ENCODE peak calls at places on chromosomes 13 and 19, in ten cellular contexts. One of them, this sample, is unnamed. For H3K4me1, the result is how much of the 10 kb centered on the place peaks cover.

GRCh38 chr13:113897161-113897560 is 33.3 kb upstream of the GAS6 start:
- DNase-seq in iPS DF 6.9: no peak
- DNase-seq in CD4-positive, CD25-positive, alpha-beta regulatory T cell: no peak
- DNase-seq in hepatocyte: no peak
- DNase-seq in kidney: no peak
- DNase-seq in aorta: no peak
- DNase-seq in transverse colon: no peak
- DNase-seq in neuronal stem cell: no peak
- DNase-seq in cardiac muscle cell: peak
- DNase-seq in osteoblast: peak
- DNase-seq in this sample: no peak

GRCh38 chr19:35458821-35459391 is 10.8 kb downstream of the FFAR2 start:
- DNase-seq in osteoblast: no peak
- DNase-seq in cardiac muscle cell: no peak
- DNase-seq in transverse colon: no peak
- DNase-seq in aorta: no peak
- DNase-seq in kidney: no peak
- DNase-seq in hepatocyte: peak
- DNase-seq in iPS DF 6.9: no peak
- DNase-seq in CD4-positive, CD25-positive, alpha-beta regulatory T cell: no peak
- DNase-seq in neuronal stem cell: no peak
- DNase-seq in this sample: no peak

GRCh38 chr13:31052478-31052877 is 109.2 kb downstream of the HSPH1 start:
- DNase-seq in aorta: no peak
- DNase-seq in osteoblast: no peak
- DNase-seq in kidney: no peak
- DNase-seq in iPS DF 6.9: no peak
- DNase-seq in transverse colon: no peak
- DNase-seq in CD4-positive, CD25-positive, alpha-beta regulatory T cell: no peak
- DNase-seq in hepatocyte: no peak
- DNase-seq in neuronal stem cell: no peak
- DNase-seq in cardiac muscle cell: no peak
- DNase-seq in this sample: no peak

GRCh38 chr13:75458696-75459422 is 23.1 kb downstream of the TBC1D4 start:
- DNase-seq in hepatocyte: no peak
- DNase-seq in CD4-positive, CD25-positive, alpha-beta regulatory T cell: no peak
- DNase-seq in neuronal stem cell: no peak
- DNase-seq in iPS DF 6.9: no peak
- DNase-seq in cardiac muscle cell: no peak
- DNase-seq in transverse colon: peak
- DNase-seq in aorta: no peak
- DNase-seq in kidney: peak
- DNase-seq in osteoblast: no peak
- DNase-seq in this sample: no peak

GRCh38 chr13:102970542-102970941 is 95.7 kb downstream of the SLC10A2 start:
- DNase-seq in transverse colon: no peak
- DNase-seq in aorta: no peak
- DNase-seq in CD4-positive, CD25-positive, alpha-beta regulatory T cell: no peak
- DNase-seq in neuronal stem cell: no peak
- DNase-seq in kidney: no peak
- DNase-seq in iPS DF 6.9: no peak
- DNase-seq in hepatocyte: no peak
- DNase-seq in cardiac muscle cell: no peak
- DNase-seq in osteoblast: no peak
- DNase-seq in this sample: no peak

GRCh38 chr19:35076026-35076370 is 34.5 kb downstream of the HPN start:
- DNase-seq in kidney: no peak
- DNase-seq in cardiac muscle cell: no peak
- DNase-seq in CD4-positive, CD25-positive, alpha-beta regulatory T cell: no peak
- DNase-seq in neuronal stem cell: no peak
- DNase-seq in aorta: no peak
- DNase-seq in iPS DF 6.9: no peak
- DNase-seq in hepatocyte: no peak
- DNase-seq in transverse colon: no peak
- DNase-seq in osteoblast: peak
- DNase-seq in this sample: no peak

GRCh38 chr13:51058461-51059167 is 52.5 kb downstream of the C13orf42 start:
- DNase-seq in cardiac muscle cell: no peak
- DNase-seq in osteoblast: no peak
- DNase-seq in iPS DF 6.9: no peak
- DNase-seq in neuronal stem cell: peak
- DNase-seq in kidney: no peak
- DNase-seq in aorta: no peak
- DNase-seq in hepatocyte: no peak
- DNase-seq in CD4-positive, CD25-positive, alpha-beta regulatory T cell: no peak
- DNase-seq in transverse colon: no peak
- DNase-seq in this sample: no peak

GRCh38 chr19:44746946-44747738 is 1.4 kb upstream of the BCL3 start:
- DNase-seq in neuronal stem cell: peak
- DNase-seq in cardiac muscle cell: peak
- DNase-seq in osteoblast: peak
- DNase-seq in kidney: peak
- DNase-seq in CD4-positive, CD25-positive, alpha-beta regulatory T cell: peak
- DNase-seq in transverse colon: peak
- DNase-seq in hepatocyte: peak
- DNase-seq in iPS DF 6.9: no peak
- DNase-seq in aorta: peak
- DNase-seq in this sample: peak

GRCh38 chr13:100547805-100548204 is 40.8 kb downstream of the GGACT start:
- DNase-seq in neuronal stem cell: no peak
- DNase-seq in hepatocyte: peak
- DNase-seq in osteoblast: peak
- DNase-seq in aorta: no peak
- DNase-seq in iPS DF 6.9: no peak
- DNase-seq in kidney: no peak
- DNase-seq in CD4-positive, CD25-positive, alpha-beta regulatory T cell: no peak
- DNase-seq in transverse colon: no peak
- DNase-seq in cardiac muscle cell: no peak
- DNase-seq in this sample: no peak

GRCh38 chr19:44740351-44740824 is 8.1 kb upstream of the BCL3 start:
- DNase-seq in aorta: no peak
- DNase-seq in hepatocyte: no peak
- DNase-seq in cardiac muscle cell: no peak
- DNase-seq in transverse colon: no peak
- DNase-seq in CD4-positive, CD25-positive, alpha-beta regulatory T cell: no peak
- DNase-seq in kidney: no peak
- DNase-seq in osteoblast: no peak
- DNase-seq in iPS DF 6.9: no peak
- DNase-seq in neuronal stem cell: no peak
- DNase-seq in this sample: no peak

GRCh38 chr19:55118401-55118991 is 1.1 kb upstream of the PPP1R12C start:
- DNase-seq in kidney: no peak
- DNase-seq in neuronal stem cell: peak
- DNase-seq in transverse colon: peak
- DNase-seq in hepatocyte: peak
- DNase-seq in osteoblast: peak
- DNase-seq in cardiac muscle cell: peak
- DNase-seq in aorta: no peak
- DNase-seq in CD4-positive, CD25-positive, alpha-beta regulatory T cell: peak
- DNase-seq in iPS DF 6.9: peak
- DNase-seq in this sample: no peak

GRCh38 chr13:50708461-50708860 is 135.0 kb downstream of the DLEU7 start:
- DNase-seq in neuronal stem cell: no peak
- DNase-seq in aorta: no peak
- DNase-seq in iPS DF 6.9: no peak
- DNase-seq in cardiac muscle cell: peak
- DNase-seq in kidney: no peak
- DNase-seq in osteoblast: no peak
- DNase-seq in hepatocyte: no peak
- DNase-seq in transverse colon: no peak
- DNase-seq in CD4-positive, CD25-positive, alpha-beta regulatory T cell: no peak
- DNase-seq in this sample: no peak

GRCh38 chr19:1082165-1082927 is 12.8 kb downstream of the POLR2E start:
- DNase-seq in hepatocyte: peak
- DNase-seq in kidney: peak
- DNase-seq in osteoblast: peak
- DNase-seq in cardiac muscle cell: no peak
- DNase-seq in CD4-positive, CD25-positive, alpha-beta regulatory T cell: peak
- DNase-seq in iPS DF 6.9: no peak
- DNase-seq in transverse colon: peak
- DNase-seq in aorta: peak
- DNase-seq in neuronal stem cell: peak
- DNase-seq in this sample: peak
- H3K4me1 ChIP-seq in hepatocyte: under half
- H3K4me1 ChIP-seq in kidney: under half
- H3K4me1 ChIP-seq in osteoblast: under half
- H3K4me1 ChIP-seq in cardiac muscle cell: under half
- H3K4me1 ChIP-seq in CD4-positive, CD25-positive, alpha-beta regulatory T cell: half or more
- H3K4me1 ChIP-seq in iPS DF 6.9: under half
- H3K4me1 ChIP-seq in transverse colon: under half
- H3K4me1 ChIP-seq in aorta: under half
- H3K4me1 ChIP-seq in neuronal stem cell: under half
- H3K4me1 ChIP-seq in this sample: under half

DNA sequence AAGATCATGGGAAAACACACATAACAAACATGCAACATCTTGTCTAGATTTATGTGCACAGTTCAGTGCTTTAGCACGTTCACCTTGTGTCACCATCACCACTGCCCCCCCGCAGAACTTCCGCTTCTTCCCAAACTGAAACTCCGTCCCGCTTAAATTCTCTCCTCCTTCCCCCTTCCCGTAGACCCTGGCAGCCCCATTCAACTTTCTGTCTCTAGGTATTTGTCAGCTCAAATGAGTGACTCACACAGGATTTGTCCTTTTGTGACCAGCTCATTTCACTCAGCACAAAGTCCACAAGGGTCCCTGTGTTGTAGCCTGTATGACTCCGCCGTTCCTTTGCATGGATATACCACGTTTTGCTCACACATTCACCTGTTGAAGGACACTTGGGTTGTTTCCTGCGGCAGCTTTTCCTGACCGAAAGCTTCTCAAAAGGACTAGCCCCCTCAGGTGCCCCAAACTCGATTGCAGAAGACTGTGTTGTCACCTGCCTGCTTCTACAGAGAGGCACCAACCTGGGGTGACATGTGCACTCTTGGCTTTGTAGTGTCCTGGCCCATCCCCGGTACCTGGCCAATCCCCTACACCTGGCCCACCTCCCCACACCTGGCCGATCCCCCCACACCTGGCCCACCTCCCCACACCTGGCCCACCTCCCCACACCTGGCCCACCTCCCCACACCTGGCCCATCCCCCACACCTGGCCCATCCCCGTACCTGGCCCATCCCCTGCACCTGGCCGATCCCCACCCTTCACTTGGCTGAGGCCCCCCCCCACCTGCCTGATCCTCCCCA is 25.1 kb downstream of the ATP11A start:
- DNase-seq in cardiac muscle cell: no peak
- DNase-seq in hepatocyte: peak
- DNase-seq in kidney: no peak
- DNase-seq in CD4-positive, CD25-positive, alpha-beta regulatory T cell: no peak
- DNase-seq in osteoblast: no peak
- DNase-seq in iPS DF 6.9: no peak
- DNase-seq in transverse colon: no peak
- DNase-seq in aorta: no peak
- DNase-seq in neuronal stem cell: no peak
- DNase-seq in this sample: no peak
- H3K4me1 ChIP-seq in cardiac muscle cell: under half
- H3K4me1 ChIP-seq in hepatocyte: half or more
- H3K4me1 ChIP-seq in kidney: under half
- H3K4me1 ChIP-seq in CD4-positive, CD25-positive, alpha-beta regulatory T cell: under half
- H3K4me1 ChIP-seq in osteoblast: under half
- H3K4me1 ChIP-seq in iPS DF 6.9: under half
- H3K4me1 ChIP-seq in transverse colon: under half
- H3K4me1 ChIP-seq in aorta: under half
- H3K4me1 ChIP-seq in neuronal stem cell: under half
- H3K4me1 ChIP-seq in this sample: under half

GRCh38 chr19:17946965-17947784 is 14.4 kb downstream of the CCDC124 start:
- DNase-seq in transverse colon: no peak
- DNase-seq in cardiac muscle cell: no peak
- DNase-seq in CD4-positive, CD25-positive, alpha-beta regulatory T cell: no peak
- DNase-seq in kidney: peak
- DNase-seq in iPS DF 6.9: no peak
- DNase-seq in neuronal stem cell: no peak
- DNase-seq in aorta: no peak
- DNase-seq in osteoblast: peak
- DNase-seq in hepatocyte: no peak
- DNase-seq in this sample: no peak
- H3K4me1 ChIP-seq in transverse colon: under half
- H3K4me1 ChIP-seq in cardiac muscle cell: under half
- H3K4me1 ChIP-seq in CD4-positive, CD25-positive, alpha-beta regulatory T cell: under half
- H3K4me1 ChIP-seq in kidney: under half
- H3K4me1 ChIP-seq in iPS DF 6.9: under half
- H3K4me1 ChIP-seq in neuronal stem cell: under half
- H3K4me1 ChIP-seq in aorta: under half
- H3K4me1 ChIP-seq in osteoblast: under half
- H3K4me1 ChIP-seq in hepatocyte: under half
- H3K4me1 ChIP-seq in this sample: under half

GRCh38 chr19:8269724-8270123 is 38.4 kb downstream of the CD320 start:
- DNase-seq in iPS DF 6.9: no peak
- DNase-seq in kidney: no peak
- DNase-seq in transverse colon: no peak
- DNase-seq in CD4-positive, CD25-positive, alpha-beta regulatory T cell: no peak
- DNase-seq in aorta: no peak
- DNase-seq in osteoblast: no peak
- DNase-seq in hepatocyte: no peak
- DNase-seq in cardiac muscle cell: no peak
- DNase-seq in neuronal stem cell: no peak
- DNase-seq in this sample: no peak

GRCh38 chr19:8261881-8262280 is 46.3 kb downstream of the CD320 start:
- DNase-seq in hepatocyte: no peak
- DNase-seq in aorta: peak
- DNase-seq in neuronal stem cell: no peak
- DNase-seq in transverse colon: no peak
- DNase-seq in cardiac muscle cell: no peak
- DNase-seq in kidney: peak
- DNase-seq in CD4-positive, CD25-positive, alpha-beta regulatory T cell: no peak
- DNase-seq in osteoblast: peak
- DNase-seq in iPS DF 6.9: no peak
- DNase-seq in this sample: no peak

GRCh38 chr19:8262431-8262830 is 45.7 kb downstream of the CD320 start:
- DNase-seq in aorta: peak
- DNase-seq in osteoblast: peak
- DNase-seq in neuronal stem cell: no peak
- DNase-seq in CD4-positive, CD25-positive, alpha-beta regulatory T cell: no peak
- DNase-seq in kidney: peak
- DNase-seq in cardiac muscle cell: no peak
- DNase-seq in iPS DF 6.9: no peak
- DNase-seq in transverse colon: no peak
- DNase-seq in hepatocyte: no peak
- DNase-seq in this sample: peak

GRCh38 chr19:8261347-8261746 is 46.8 kb downstream of the CD320 start:
- DNase-seq in transverse colon: no peak
- DNase-seq in kidney: no peak
- DNase-seq in neuronal stem cell: no peak
- DNase-seq in CD4-positive, CD25-positive, alpha-beta regulatory T cell: no peak
- DNase-seq in hepatocyte: no peak
- DNase-seq in iPS DF 6.9: no peak
- DNase-seq in aorta: peak
- DNase-seq in osteoblast: peak
- DNase-seq in cardiac muscle cell: no peak
- DNase-seq in this sample: no peak

GRCh38 chr19:8265872-8266271 is 42.3 kb downstream of the CD320 start:
- DNase-seq in iPS DF 6.9: no peak
- DNase-seq in osteoblast: no peak
- DNase-seq in neuronal stem cell: no peak
- DNase-seq in cardiac muscle cell: no peak
- DNase-seq in CD4-positive, CD25-positive, alpha-beta regulatory T cell: no peak
- DNase-seq in aorta: no peak
- DNase-seq in transverse colon: no peak
- DNase-seq in hepatocyte: no peak
- DNase-seq in kidney: no peak
- DNase-seq in this sample: no peak
- H3K4me1 ChIP-seq in iPS DF 6.9: under half
- H3K4me1 ChIP-seq in osteoblast: under half
- H3K4me1 ChIP-seq in neuronal stem cell: under half
- H3K4me1 ChIP-seq in cardiac muscle cell: under half
- H3K4me1 ChIP-seq in CD4-positive, CD25-positive, alpha-beta regulatory T cell: under half
- H3K4me1 ChIP-seq in aorta: under half
- H3K4me1 ChIP-seq in transverse colon: under half
- H3K4me1 ChIP-seq in hepatocyte: under half
- H3K4me1 ChIP-seq in kidney: under half
- H3K4me1 ChIP-seq in this sample: under half

GRCh38 chr19:4378886-4379285 is 21.5 kb downstream of the SH3GL1 start:
- DNase-seq in transverse colon: no peak
- DNase-seq in iPS DF 6.9: no peak
- DNase-seq in hepatocyte: no peak
- DNase-seq in cardiac muscle cell: no peak
- DNase-seq in CD4-positive, CD25-positive, alpha-beta regulatory T cell: no peak
- DNase-seq in aorta: no peak
- DNase-seq in osteoblast: no peak
- DNase-seq in neuronal stem cell: no peak
- DNase-seq in kidney: no peak
- DNase-seq in this sample: no peak
- H3K4me1 ChIP-seq in transverse colon: half or more
- H3K4me1 ChIP-seq in iPS DF 6.9: under half
- H3K4me1 ChIP-seq in hepatocyte: under half
- H3K4me1 ChIP-seq in cardiac muscle cell: under half
- H3K4me1 ChIP-seq in CD4-positive, CD25-positive, alpha-beta regulatory T cell: half or more
- H3K4me1 ChIP-seq in aorta: under half
- H3K4me1 ChIP-seq in osteoblast: under half
- H3K4me1 ChIP-seq in neuronal stem cell: under half
- H3K4me1 ChIP-seq in kidney: half or more
- H3K4me1 ChIP-seq in this sample: under half